ENCODE peak calls at places on chromosomes 12 and 14, in five cellular contexts. P, L, K, O and E are unnamed samples.

GRCh38 chr12:52655720-52656124 is 3.7 kb upstream of the KRT2 start:
- DNase-seq in P (no peak), L (no peak), K (no peak), O (no peak), E (no peak)

GRCh38 chr12:7042847-7043246 is 17.7 kb upstream of the C1S start:
- DNase-seq in P (peak; percentile 66), L (no peak), K (peak; percentile 47), O (no peak), E (peak; percentile 72)

GRCh38 chr12:67697981-67698380 is 49.4 kb downstream of the DYRK2 start:
- DNase-seq in P (no peak), L (no peak), K (no peak), O (no peak), E (no peak)

GRCh38 chr14:77615231-77616132 is 955 bp downstream of the SPTLC2 start:
- DNase-seq in P (no peak), L (no peak), K (peak; percentile 11), O (no peak), E (peak; percentile 31)

GRCh38 chr14:74240794-74241610 is 1.8 kb downstream of the VSX2 start:
- DNase-seq in P (no peak), L (no peak), K (no peak), O (no peak), E (peak; percentile 20)

GRCh38 chr12:70418101-70418500 is 52.0 kb downstream of the KCNMB4 start:
- DNase-seq in P (no peak), L (no peak), K (no peak), O (peak; percentile 52), E (no peak)

GRCh38 chr12:127600211-127600610 is 666.8 kb upstream of the TMEM132C start:
- DNase-seq in P (no peak), L (no peak), K (no peak), O (no peak), E (no peak)

GRCh38 chr14:74871819-74872218 is 4.1 kb downstream of the PROX2 start:
- DNase-seq in P (no peak), L (no peak), K (peak; percentile 7), O (no peak), E (no peak)

GRCh38 chr14:41285193-41285748 is 321.4 kb upstream of the LRFN5 start:
- DNase-seq in P (peak; percentile 14), L (no peak), K (peak; percentile 80), O (no peak), E (peak; percentile 50)

GRCh38 chr12:128737292-128737966 is 86.3 kb downstream of the SLC15A4 start:
- DNase-seq in P (no peak), L (no peak), K (no peak), O (no peak), E (no peak)

GRCh38 chr12:113016796-113017195 is 38.5 kb downstream of the OAS2 start:
- DNase-seq in P (no peak), L (no peak), K (no peak), O (no peak), E (no peak)

GRCh38 chr14:61598980-61599379 is 96.3 kb upstream of the HIF1A start:
- DNase-seq in P (no peak), L (no peak), K (no peak), O (no peak), E (peak; percentile 20)

GRCh38 chr14:90454041-90455000 is 57.5 kb downstream of the CALM1 start:
- DNase-seq in P (peak; percentile 18), L (peak; percentile 61), K (no peak), O (peak; percentile 98), E (peak; percentile 92)

GRCh38 chr12:117580718-117581062 is 219.3 kb upstream of the NOS1 start:
- DNase-seq in P (no peak), L (peak; percentile 61), K (peak; percentile 4), O (no peak), E (peak; percentile 12)

GRCh38 chr12:102811125-102811737 is 105.8 kb downstream of the PAH start:
- DNase-seq in P (peak; percentile 27), L (no peak), K (peak; percentile 59), O (no peak), E (peak; percentile 75)

GRCh38 chr14:99560946-99561683 is 42.9 kb downstream of the CCDC85C start:
- DNase-seq in P (peak; percentile 33), L (no peak), K (no peak), O (no peak), E (peak; percentile 11)

GRCh38 chr14:105364100-105364708 is 34.1 kb upstream of the TEX22 start:
- DNase-seq in P (no peak), L (no peak), K (peak; percentile 22), O (no peak), E (no peak)

GRCh38 chr12:52442600-52443061 is 8.5 kb upstream of the KRT75 start:
- DNase-seq in P (peak; percentile 86), L (no peak), K (no peak), O (no peak), E (no peak)

GRCh38 chr12:178715-179109 is 35.2 kb downstream of the SLC6A12 start:
- DNase-seq in P (no peak), L (no peak), K (no peak), O (no peak), E (no peak)

GRCh38 chr12:26736563-26737486 is 96.2 kb downstream of the ITPR2 start:
- DNase-seq in P (no peak), L (no peak), K (no peak), O (no peak), E (no peak)